ENCODE peak calls at places on chromosome 10, in ten cellular contexts. F is NCI-H460, B is GM06990, O is activated T-helper 1 cell treated with Interleukin-2 at 50 U/mL for 16 hours, E is hippocampal formation, Q is small intestine, D is foreskin fibroblast, R is progenitor cell of endocrine pancreas, W is A172, U is T-helper 2 cell. X is an unnamed sample.

GRCh38 chr10:4810093-4810492 is 15.9 kb upstream of the AKR1E2 start:
- DNase-seq in F (no peak), B (no peak), O (no peak), E (no peak), Q (no peak), D (peak), R (no peak), W (peak), U (no peak), X (no peak)

GRCh38 chr10:127196227-127196954 is at the start of gene INSYN2A:
- DNase-seq in F (peak), B (no peak), O (no peak), E (peak), Q (peak), D (peak), R (no peak), W (peak), U (peak), X (no peak)

GRCh38 chr10:72840319-72840718 is 53.2 kb upstream of the OIT3 start:
- DNase-seq in F (no peak), B (no peak), O (no peak), E (no peak), Q (no peak), D (no peak), R (no peak), W (no peak), U (no peak), X (no peak)

GRCh38 chr10:80457554-80458262 is 3.6 kb downstream of the TSPAN14 start:
- DNase-seq in F (no peak), B (no peak), O (no peak), E (no peak), Q (no peak), D (no peak), R (no peak), W (no peak), U (no peak), X (no peak)

GRCh38 chr10:35495521-35496238 is 109.5 kb upstream of the GJD4 start:
- DNase-seq in F (no peak), B (peak), O (no peak), E (no peak), Q (peak), D (peak), R (no peak), W (no peak), U (no peak), X (no peak)

GRCh38 chr10:127907411-127908105 is 655 bp downstream of the PTPRE start:
- DNase-seq in F (no peak), B (no peak), O (no peak), E (peak), Q (no peak), D (peak), R (no peak), W (no peak), U (no peak), X (no peak)

GRCh38 chr10:21173964-21174669 is 277.0 kb upstream of the NEBL start:
- DNase-seq in F (no peak), B (peak), O (no peak), E (peak), Q (peak), D (peak), R (peak), W (peak), U (peak), X (no peak)

GRCh38 chr10:12656518-12657142 is 307.3 kb downstream of the CAMK1D start:
- DNase-seq in F (no peak), B (no peak), O (no peak), E (no peak), Q (peak), D (peak), R (no peak), W (peak), U (peak), X (peak)

GRCh38 chr10:109062371-109062770 is 860.9 kb downstream of the XPNPEP1 start:
- DNase-seq in F (no peak), B (no peak), O (no peak), E (no peak), Q (no peak), D (peak), R (no peak), W (peak), U (no peak), X (no peak)

GRCh38 chr10:43209651-43210141 is 57.2 kb downstream of the RASGEF1A start:
- DNase-seq in F (no peak), B (no peak), O (no peak), E (no peak), Q (no peak), D (no peak), R (no peak), W (no peak), U (no peak), X (no peak)

GRCh38 chr10:30114871-30115270 is 55.5 kb upstream of the JCAD start:
- DNase-seq in F (no peak), B (no peak), O (no peak), E (no peak), Q (no peak), D (peak), R (no peak), W (no peak), U (peak), X (no peak)

GRCh38 chr10:47368431-47369180 is 15.5 kb downstream of the ZNF488 start:
- DNase-seq in F (no peak), B (no peak), O (no peak), E (no peak), Q (no peak), D (no peak), R (no peak), W (no peak), U (no peak), X (no peak)

GRCh38 chr10:79286318-79286951 is 60.8 kb upstream of the PPIF start:
- DNase-seq in F (no peak), B (peak), O (peak), E (peak), Q (peak), D (peak), R (no peak), W (no peak), U (peak), X (peak)

GRCh38 chr10:132729810-132730565 is 56.0 kb downstream of the NKX6-2 start:
- DNase-seq in F (no peak), B (no peak), O (no peak), E (no peak), Q (no peak), D (no peak), R (no peak), W (no peak), U (no peak), X (no peak)

GRCh38 chr10:72081772-72082590 is 6.4 kb downstream of the SPOCK2 start:
- DNase-seq in F (no peak), B (no peak), O (no peak), E (no peak), Q (peak), D (no peak), R (no peak), W (no peak), U (no peak), X (no peak)

GRCh38 chr10:93598157-93598556 is 2.9 kb downstream of the RBP4 start:
- DNase-seq in F (no peak), B (no peak), O (no peak), E (no peak), Q (no peak), D (no peak), R (no peak), W (no peak), U (no peak), X (no peak)

GRCh38 chr10:78974409-78975317 is 94.1 kb upstream of the ZMIZ1 start:
- DNase-seq in F (peak), B (peak), O (peak), E (peak), Q (peak), D (peak), R (peak), W (peak), U (peak), X (no peak)

GRCh38 chr10:48649349-48649944 is 35.2 kb upstream of the WDFY4 start:
- DNase-seq in F (no peak), B (no peak), O (no peak), E (peak), Q (no peak), D (peak), R (no peak), W (no peak), U (no peak), X (no peak)

GRCh38 chr10:30999084-30999712 is 32.5 kb downstream of the ZNF438 start:
- DNase-seq in F (no peak), B (no peak), O (no peak), E (no peak), Q (peak), D (peak), R (no peak), W (peak), U (peak), X (no peak)

GRCh38 chr10:129759214-129760002 is 204.7 kb downstream of the EBF3 start:
- DNase-seq in F (no peak), B (no peak), O (no peak), E (no peak), Q (no peak), D (no peak), R (no peak), W (no peak), U (no peak), X (no peak)

GRCh38 chr10:24958701-24959392 is 6.4 kb upstream of the PRTFDC1 start:
- DNase-seq in F (no peak), B (no peak), O (no peak), E (peak), Q (no peak), D (peak), R (no peak), W (peak), U (no peak), X (no peak)

GRCh38 chr10:6074489-6075301 is 12.5 kb upstream of the IL2RA start:
- DNase-seq in F (no peak), B (no peak), O (no peak), E (no peak), Q (no peak), D (peak), R (no peak), W (peak), U (peak), X (no peak)

GRCh38 chr10:119723624-119724023 is 2.2 kb upstream of the INPP5F start:
- DNase-seq in F (no peak), B (no peak), O (no peak), E (no peak), Q (no peak), D (no peak), R (no peak), W (no peak), U (no peak), X (no peak)

GRCh38 chr10:50550291-50550839 is 73.4 kb downstream of the SGMS1 start:
- DNase-seq in F (no peak), B (no peak), O (no peak), E (no peak), Q (peak), D (no peak), R (no peak), W (no peak), U (no peak), X (no peak)